ENCODE peak calls at places on chromosomes 4 and X, in five cellular contexts. L is hepatocyte, S is transverse colon, H is neuronal stem cell, J is mucosa of descending colon. K is an unnamed sample.

GRCh38 chrX:39772057-39772832 is 325.5 kb downstream of the BCOR start:
- DNase-seq in J (no peak), H (no peak), S (no peak), L (peak; percentile 75), K (peak; percentile 47)

GRCh38 chr4:1130318-1131186 is 17.2 kb upstream of the RNF212 start:
- DNase-seq in J (peak; percentile 69), H (peak; percentile 78), L (peak; percentile 84), S (peak; percentile 70), K (peak; percentile 69)

GRCh38 chr4:173014113-173014558 is 154.5 kb upstream of the GALNT7 start:
- DNase-seq in J (no peak), S (no peak), H (peak; percentile 54), L (peak; percentile 40), K (no peak)

GRCh38 chr4:85607624-85608023 is 132.7 kb downstream of the ARHGAP24 start:
- DNase-seq in H (no peak), S (peak; percentile 47), J (peak; percentile 62), L (no peak), K (no peak)

GRCh38 chrX:98962996-98963395 is 1447.1 kb downstream of the PCDH19 start:
- DNase-seq in L (no peak), H (no peak), S (no peak), J (no peak), K (no peak)

GRCh38 chr4:152454398-152455011 is 81.4 kb downstream of the FBXW7 start:
- DNase-seq in S (no peak), H (no peak), J (no peak), L (peak; percentile 17), K (no peak)

GRCh38 chrX:105502336-105502735 is 281.8 kb upstream of the TEX13A start:
- DNase-seq in H (no peak), J (no peak), S (no peak), L (no peak), K (no peak)

GRCh38 chr4:64713256-64713840 is 304.1 kb upstream of the TECRL start:
- DNase-seq in L (peak; percentile 37), S (no peak), J (no peak), H (no peak), K (no peak)

GRCh38 chr4:108240356-108240755 is 71.6 kb upstream of the LEF1 start:
- DNase-seq in S (no peak), L (no peak), J (no peak), H (no peak), K (no peak)

GRCh38 chrX:108735087-108735679 is 1.2 kb downstream of the IRS4 start:
- DNase-seq in L (peak; percentile 34), H (no peak), S (no peak), J (no peak), K (no peak)

GRCh38 chr4:174217273-174218126 is 66.0 kb downstream of the FBXO8 start:
- DNase-seq in L (peak; percentile 19), J (no peak), S (no peak), H (peak; percentile 24), K (no peak)

GRCh38 chr4:164509951-164510350 is 244.0 kb upstream of the SMIM31 start:
- DNase-seq in H (no peak), L (no peak), J (no peak), S (no peak), K (no peak)

GRCh38 chr4:99815597-99816011 is 1.0 kb upstream of the DAPP1 start:
- DNase-seq in J (peak; percentile 87), L (peak; percentile 59), S (peak; percentile 74), H (no peak), K (peak; percentile 64)

GRCh38 chr4:111066447-111066846 is 443.6 kb upstream of the PITX2 start:
- DNase-seq in S (no peak), J (no peak), L (no peak), H (no peak), K (no peak)

GRCh38 chr4:31034550-31034949 is 314.4 kb downstream of the PCDH7 start:
- DNase-seq in S (no peak), J (no peak), H (no peak), L (no peak), K (no peak)

GRCh38 chr4:147511005-147511660 is 30.2 kb downstream of the EDNRA start:
- DNase-seq in H (no peak), J (no peak), S (no peak), L (no peak), K (no peak)

GRCh38 chr4:132387060-132387459 is 762.0 kb upstream of the PCDH10 start:
- DNase-seq in L (no peak), J (no peak), S (no peak), H (no peak), K (no peak)

GRCh38 chrX:28542791-28543190 is 44.5 kb upstream of the IL1RAPL1 start:
- DNase-seq in H (no peak), S (no peak), J (no peak), L (no peak), K (no peak)

GRCh38 chrX:154356596-154356995 is 17.8 kb downstream of the FLNA start:
- DNase-seq in S (no peak), H (no peak), J (no peak), L (no peak), K (no peak)

GRCh38 chrX:2967998-2968909 is 38.1 kb upstream of the ARSH start:
- DNase-seq in H (no peak), S (peak; percentile 16), L (no peak), J (no peak), K (no peak)

GRCh38 chrX:134821370-134821769 is 163.1 kb upstream of the PLAC1 start:
- DNase-seq in H (no peak), L (no peak), S (no peak), J (no peak), K (no peak)

GRCh38 chrX:143994206-143994605 is 110.3 kb downstream of the UBE2NL start:
- DNase-seq in S (no peak), L (no peak), H (no peak), J (no peak), K (no peak)

GRCh38 chr4:150976478-150977118 is 38.5 kb downstream of the LRBA start:
- DNase-seq in L (no peak), J (no peak), H (peak; percentile 8), S (no peak), K (no peak)

GRCh38 chr4:150974750-150975149 is 40.3 kb downstream of the LRBA start:
- DNase-seq in H (no peak), J (no peak), S (no peak), L (no peak), K (no peak)

GRCh38 chr4:150974251-150974640 is 40.8 kb downstream of the LRBA start:
- DNase-seq in L (no peak), H (no peak), J (no peak), S (no peak), K (no peak)

GRCh38 chr4:150982557-150983233 is 32.4 kb downstream of the LRBA start:
- DNase-seq in H (no peak), L (no peak), S (no peak), J (no peak), K (no peak)

GRCh38 chr4:150978738-150979575 is 36.1 kb downstream of the LRBA start:
- DNase-seq in J (no peak), H (no peak), S (no peak), L (no peak), K (no peak)
- H3K4me3 ChIP-seq in J (no peak overlapping the region), H (no peak overlapping the region), S (no peak overlapping the region), L (no peak overlapping the region), K (no peak overlapping the region)

DNA sequence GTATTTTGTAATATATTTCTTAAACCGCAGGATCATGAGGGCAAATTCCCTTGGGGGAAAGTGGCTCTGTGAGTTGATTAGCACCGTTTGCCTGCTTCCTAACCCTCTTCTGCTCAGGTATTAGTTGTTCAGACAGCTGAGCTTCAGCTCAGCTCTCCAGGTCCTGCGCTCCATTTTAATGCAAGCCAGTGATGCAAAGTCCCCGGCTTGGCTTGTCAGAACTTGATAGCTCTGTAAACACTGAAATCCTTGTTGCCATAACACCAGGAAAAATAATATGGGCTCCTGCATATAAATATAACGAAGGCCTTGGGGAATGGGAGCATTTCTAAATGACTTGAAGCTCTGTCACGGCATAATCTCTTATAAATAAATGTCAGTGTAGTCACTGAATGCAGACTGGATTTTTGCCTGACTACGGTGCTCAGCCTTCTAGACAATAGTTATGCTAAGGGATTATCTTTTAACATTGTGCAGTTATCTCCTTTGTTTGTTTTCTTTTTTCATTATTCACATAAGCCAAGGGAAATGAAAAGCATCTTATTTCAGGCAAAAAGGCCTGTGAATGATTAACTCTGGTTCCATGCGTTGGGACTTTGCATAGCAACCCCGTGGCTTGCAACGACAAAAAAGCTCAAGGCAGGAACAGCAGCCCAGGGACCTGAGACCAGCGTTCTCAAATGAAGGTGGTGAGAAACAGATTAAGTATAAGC is 253.2 kb downstream of the SPRY1 start:
- DNase-seq in J (peak; percentile 47), H (no peak), S (peak; percentile 38), L (peak; percentile 78), K (no peak)
- H3K4me3 ChIP-seq in J (no peak overlapping the region), H (no peak overlapping the region), S (no peak overlapping the region), L (no peak overlapping the region), K (no peak overlapping the region)

DNA sequence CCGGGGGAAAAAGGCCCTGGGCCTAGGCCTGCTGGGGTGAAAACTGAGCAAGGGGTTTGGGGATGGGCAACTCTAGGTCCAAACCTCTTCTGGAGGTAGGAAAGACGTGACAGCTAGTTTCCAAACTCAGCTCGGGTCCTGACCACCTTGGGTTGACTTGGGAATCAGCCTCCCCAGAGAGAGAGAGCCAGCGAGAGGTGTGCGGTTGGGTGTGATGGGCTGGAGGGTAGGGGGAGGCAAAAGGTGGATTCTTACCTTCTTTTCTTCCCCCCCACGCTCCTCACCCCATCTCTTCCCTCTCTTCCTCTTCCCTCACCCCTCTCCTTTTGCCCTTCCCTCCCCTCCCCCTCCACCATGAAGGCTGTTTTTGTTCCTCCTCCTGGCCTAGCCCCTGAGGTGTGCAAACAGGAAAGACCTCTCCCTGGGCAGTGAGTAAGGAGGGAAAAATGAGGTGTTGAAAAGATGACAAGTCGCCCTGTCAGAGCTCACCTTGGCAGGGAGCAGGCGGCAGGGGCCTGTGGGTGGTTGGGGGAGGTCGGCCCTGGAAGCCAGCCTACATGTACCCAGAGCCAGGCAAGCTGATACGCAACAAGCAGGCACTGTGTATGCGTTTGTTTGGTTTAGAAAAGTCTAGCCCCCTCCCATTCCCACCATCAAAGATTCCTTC is 14.8 kb downstream of the PJA1 start:
- DNase-seq in J (no peak), S (no peak), L (no peak), H (no peak), K (no peak)
- H3K4me3 ChIP-seq in J (no peak overlapping the region), S (no peak overlapping the region), L (no peak overlapping the region), H (no peak overlapping the region), K (no peak overlapping the region)

DNA sequence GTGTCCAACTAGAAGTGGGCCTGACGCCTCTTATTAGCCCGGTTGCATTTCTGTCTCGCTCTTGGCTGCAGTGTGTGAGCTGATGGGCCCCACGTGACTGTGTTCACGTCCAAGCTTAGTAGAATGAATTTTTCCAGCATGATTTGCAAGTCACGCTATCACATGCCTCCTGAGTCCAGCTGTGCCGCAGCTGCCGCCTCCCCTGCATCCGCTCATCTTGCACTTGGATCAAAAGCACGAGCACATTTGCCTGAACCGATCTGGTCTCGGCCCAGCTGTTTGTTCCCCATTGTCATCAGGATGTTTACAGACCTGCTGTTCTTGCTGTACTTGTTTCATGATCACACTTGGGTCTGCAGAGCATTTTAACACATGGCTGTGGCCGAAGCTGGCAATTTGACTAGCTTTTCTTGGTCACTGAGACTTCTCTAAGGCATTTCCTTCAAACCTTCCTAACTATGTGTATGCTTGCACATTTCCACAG is 126.5 kb downstream of the KIT start:
- DNase-seq in H (no peak), J (peak; percentile 73), L (peak; percentile 13), S (peak; percentile 70), K (peak; percentile 67)
- H3K4me3 ChIP-seq in H (no peak overlapping the region), J (no peak overlapping the region), L (no peak overlapping the region), S (no peak overlapping the region), K (no peak overlapping the region)

K was measured in lower lobe of right lung.